ENCODE peak calls at places on chromosomes 5 and 9, in six cellular contexts. F, H, G, J, O and S are unnamed samples.

GRCh38 chr9:93107151-93107824 is 11.3 kb downstream of the CARD19 start:
- DNase-seq in G (no peak), F (no peak), O (no peak), J (no peak), H (no peak), S (no peak)

GRCh38 chr5:137995747-137996123 is 37.1 kb downstream of the FAM13B start:
- DNase-seq in J (no peak), F (no peak), O (no peak), H (no peak), G (no peak), S (no peak)

GRCh38 chr9:137917795-137918194 is 40.2 kb downstream of the CACNA1B start:
- DNase-seq in O (no peak), H (no peak), F (no peak), G (no peak), J (no peak), S (no peak)

GRCh38 chr5:174303437-174304045 is 258.0 kb downstream of the NSG2 start:
- DNase-seq in F (no peak), G (no peak), J (no peak), H (no peak), O (no peak), S (no peak)

GRCh38 chr9:126357074-126357473 is 30.4 kb downstream of the MVB12B start:
- DNase-seq in G (no peak), H (no peak), F (no peak), O (no peak), J (no peak), S (no peak)

GRCh38 chr9:133117271-133118178 is 3.5 kb downstream of the RALGDS start:
- DNase-seq in J (no peak), G (no peak), H (no peak), O (no peak), F (no peak), S (no peak)

GRCh38 chr5:116652196-116652729 is 77.6 kb upstream of the SEMA6A start:
- DNase-seq in O (peak; percentile 44), J (no peak), H (peak; percentile 24), G (peak; percentile 91), F (peak; percentile 90), S (no peak)

GRCh38 chr5:179755022-179755421 is 22.4 kb downstream of the MAML1 start:
- DNase-seq in O (no peak), F (peak; percentile 77), G (no peak), H (no peak), J (no peak), S (no peak)

GRCh38 chr5:32352685-32353084 is 39.9 kb upstream of the MTMR12 start:
- DNase-seq in F (no peak), H (no peak), J (no peak), G (no peak), O (no peak), S (no peak)

GRCh38 chr5:151296974-151297373 is 6.6 kb downstream of the SLC36A3 start:
- DNase-seq in F (no peak), O (no peak), J (no peak), G (no peak), H (no peak), S (no peak)

GRCh38 chr9:2620876-2621677 is 510 bp upstream of the VLDLR start:
- DNase-seq in F (peak; percentile 96), O (no peak), G (peak; percentile 85), H (no peak), J (no peak), S (no peak)

GRCh38 chr9:121675969-121676822 is 24.8 kb downstream of the DAB2IP start:
- DNase-seq in G (no peak), H (no peak), J (no peak), O (no peak), F (no peak), S (no peak)

GRCh38 chr9:114811301-114811700 is 5.5 kb upstream of the TNFSF15 start:
- DNase-seq in O (no peak), H (no peak), J (no peak), G (no peak), F (no peak), S (no peak)

GRCh38 chr9:138046641-138047301 is 169.2 kb downstream of the CACNA1B start:
- DNase-seq in H (no peak), J (no peak), O (no peak), G (no peak), F (no peak), S (no peak)

GRCh38 chr9:33161589-33162132 is 5.5 kb downstream of the B4GALT1 start:
- DNase-seq in F (no peak), J (no peak), H (no peak), G (no peak), O (no peak), S (no peak)

GRCh38 chr9:134983094-134983493 is 65.4 kb upstream of the FCN1 start:
- DNase-seq in O (no peak), F (peak; percentile 69), J (no peak), H (no peak), G (no peak), S (no peak)

GRCh38 chr5:155368490-155368889 is 354.9 kb downstream of the KIF4B start:
- DNase-seq in O (no peak), J (no peak), H (no peak), F (no peak), G (no peak), S (no peak)

GRCh38 chr5:76724871-76725270 is 8.9 kb downstream of the F2R start:
- DNase-seq in H (no peak), G (no peak), F (peak; percentile 20), O (peak; percentile 80), J (no peak), S (no peak)

GRCh38 chr5:74639538-74640449 is 734 bp downstream of the ENC1 start:
- DNase-seq in O (no peak), F (peak; percentile 55), J (no peak), H (no peak), G (no peak), S (no peak)

GRCh38 chr5:156237361-156237760 is 89.6 kb upstream of the SGCD start:
- DNase-seq in G (no peak), O (no peak), J (no peak), H (no peak), F (no peak), S (no peak)

GRCh38 chr5:141882594-141883183 is 4.5 kb upstream of the PCDH1 start:
- DNase-seq in G (no peak), O (no peak), F (peak; percentile 90), J (no peak), H (no peak), S (no peak)